ENCODE peak calls at places on chromosomes 6 and 20, in four cellular contexts. One of them, this sample, is unnamed.
A peak's percentile ranks its signal among the peaks of the same experiment; 100 is the strongest.

GRCh38 chr6:33590531-33591198 is 10.6 kb upstream of the BAK1 start:
- DNase-seq in NCI-H1694: no peak
- DNase-seq in DMS153: no peak
- DNase-seq in activated T-cell treated with anti-CD3 and anti-CD28 coated beads, Interleukin-2, amount 50 U/mL, for 72 hours: no peak
- DNase-seq in this sample: no peak

GRCh38 chr20:63016514-63017075 is 9.8 kb upstream of the BHLHE23 start:
- DNase-seq in NCI-H1694: no peak
- DNase-seq in DMS153: no peak
- DNase-seq in activated T-cell treated with anti-CD3 and anti-CD28 coated beads, Interleukin-2, amount 50 U/mL, for 72 hours: no peak
- DNase-seq in this sample: no peak

GRCh38 chr20:62739581-62740285 is 31.1 kb downstream of the NTSR1 start:
- DNase-seq in NCI-H1694: peak; percentile 54
- DNase-seq in DMS153: peak; percentile 33
- DNase-seq in activated T-cell treated with anti-CD3 and anti-CD28 coated beads, Interleukin-2, amount 50 U/mL, for 72 hours: peak; percentile 41
- DNase-seq in this sample: no peak

GRCh38 chr6:24313477-24314141 is 44.2 kb downstream of the DCDC2 start:
- DNase-seq in NCI-H1694: no peak
- DNase-seq in DMS153: no peak
- DNase-seq in activated T-cell treated with anti-CD3 and anti-CD28 coated beads, Interleukin-2, amount 50 U/mL, for 72 hours: no peak
- DNase-seq in this sample: no peak

GRCh38 chr20:62301111-62301668 is 1.6 kb upstream of the ADRM1 start:
- DNase-seq in NCI-H1694: no peak
- DNase-seq in DMS153: no peak
- DNase-seq in activated T-cell treated with anti-CD3 and anti-CD28 coated beads, Interleukin-2, amount 50 U/mL, for 72 hours: no peak
- DNase-seq in this sample: no peak

GRCh38 chr6:30880563-30881252 is 3.6 kb upstream of the DDR1 start:
- DNase-seq in NCI-H1694: no peak
- DNase-seq in DMS153: no peak
- DNase-seq in activated T-cell treated with anti-CD3 and anti-CD28 coated beads, Interleukin-2, amount 50 U/mL, for 72 hours: no peak
- DNase-seq in this sample: no peak

GRCh38 chr20:57658447-57659130 is 38.4 kb upstream of the ZBP1 start:
- DNase-seq in NCI-H1694: no peak
- DNase-seq in DMS153: no peak
- DNase-seq in activated T-cell treated with anti-CD3 and anti-CD28 coated beads, Interleukin-2, amount 50 U/mL, for 72 hours: no peak
- DNase-seq in this sample: no peak

GRCh38 chr6:142946924-142947701 is 2.1 kb upstream of the HIVEP2 start:
- DNase-seq in NCI-H1694: no peak
- DNase-seq in DMS153: no peak
- DNase-seq in activated T-cell treated with anti-CD3 and anti-CD28 coated beads, Interleukin-2, amount 50 U/mL, for 72 hours: peak; percentile 78
- DNase-seq in this sample: no peak

GRCh38 chr6:23222724-23223123 is 653.4 kb downstream of the HDGFL1 start:
- DNase-seq in NCI-H1694: no peak
- DNase-seq in DMS153: no peak
- DNase-seq in activated T-cell treated with anti-CD3 and anti-CD28 coated beads, Interleukin-2, amount 50 U/mL, for 72 hours: no peak
- DNase-seq in this sample: no peak

GRCh38 chr6:104940881-104941693 is 15.8 kb upstream of the LIN28B start:
- DNase-seq in NCI-H1694: no peak
- DNase-seq in DMS153: no peak
- DNase-seq in activated T-cell treated with anti-CD3 and anti-CD28 coated beads, Interleukin-2, amount 50 U/mL, for 72 hours: peak; percentile 57
- DNase-seq in this sample: no peak

GRCh38 chr6:124052120-124052519 is 248.5 kb downstream of the NKAIN2 start:
- DNase-seq in NCI-H1694: no peak
- DNase-seq in DMS153: no peak
- DNase-seq in activated T-cell treated with anti-CD3 and anti-CD28 coated beads, Interleukin-2, amount 50 U/mL, for 72 hours: no peak
- DNase-seq in this sample: no peak

GRCh38 chr6:63521475-63522210 is 50.6 kb upstream of the LOC128125822 start:
- DNase-seq in NCI-H1694: no peak
- DNase-seq in DMS153: no peak
- DNase-seq in activated T-cell treated with anti-CD3 and anti-CD28 coated beads, Interleukin-2, amount 50 U/mL, for 72 hours: no peak
- DNase-seq in this sample: no peak

GRCh38 chr20:63955281-63955845 is 853 bp downstream of the UCKL1 start:
- DNase-seq in NCI-H1694: no peak
- DNase-seq in DMS153: no peak
- DNase-seq in activated T-cell treated with anti-CD3 and anti-CD28 coated beads, Interleukin-2, amount 50 U/mL, for 72 hours: peak; percentile 55
- DNase-seq in this sample: peak; percentile 51

GRCh38 chr6:152112503-152113261 is 305.2 kb downstream of the ESR1 start:
- DNase-seq in NCI-H1694: no peak
- DNase-seq in DMS153: peak; percentile 73
- DNase-seq in activated T-cell treated with anti-CD3 and anti-CD28 coated beads, Interleukin-2, amount 50 U/mL, for 72 hours: no peak
- DNase-seq in this sample: no peak

GRCh38 chr6:22025468-22026159 is 271.2 kb downstream of the PRL start:
- DNase-seq in NCI-H1694: no peak
- DNase-seq in DMS153: peak; percentile 37
- DNase-seq in activated T-cell treated with anti-CD3 and anti-CD28 coated beads, Interleukin-2, amount 50 U/mL, for 72 hours: peak; percentile 14
- DNase-seq in this sample: no peak

GRCh38 chr6:41986339-41986738 is 44.7 kb upstream of the CCND3 start:
- DNase-seq in NCI-H1694: no peak
- DNase-seq in DMS153: no peak
- DNase-seq in activated T-cell treated with anti-CD3 and anti-CD28 coated beads, Interleukin-2, amount 50 U/mL, for 72 hours: no peak
- DNase-seq in this sample: no peak

GRCh38 chr6:26441977-26442376 is 1.7 kb downstream of the BTN3A3 start:
- DNase-seq in NCI-H1694: no peak
- DNase-seq in DMS153: no peak
- DNase-seq in activated T-cell treated with anti-CD3 and anti-CD28 coated beads, Interleukin-2, amount 50 U/mL, for 72 hours: no peak
- DNase-seq in this sample: no peak

GRCh38 chr6:90370493-90370959 is 73.9 kb upstream of the BACH2 start:
- DNase-seq in NCI-H1694: no peak
- DNase-seq in DMS153: no peak
- DNase-seq in activated T-cell treated with anti-CD3 and anti-CD28 coated beads, Interleukin-2, amount 50 U/mL, for 72 hours: peak; percentile 14
- DNase-seq in this sample: no peak

GRCh38 chr6:119077643-119078448 is 618 bp downstream of the FAM184A start:
- DNase-seq in NCI-H1694: no peak
- DNase-seq in DMS153: no peak
- DNase-seq in activated T-cell treated with anti-CD3 and anti-CD28 coated beads, Interleukin-2, amount 50 U/mL, for 72 hours: peak; percentile 65
- DNase-seq in this sample: peak; percentile 9

GRCh38 chr6:13299403-13299821 is 28.9 kb downstream of the TBC1D7 start:
- DNase-seq in NCI-H1694: no peak
- DNase-seq in DMS153: no peak
- DNase-seq in activated T-cell treated with anti-CD3 and anti-CD28 coated beads, Interleukin-2, amount 50 U/mL, for 72 hours: no peak
- DNase-seq in this sample: no peak

GRCh38 chr6:127111526-127111925 is 6.9 kb upstream of the RSPO3 start:
- DNase-seq in NCI-H1694: no peak
- DNase-seq in DMS153: no peak
- DNase-seq in activated T-cell treated with anti-CD3 and anti-CD28 coated beads, Interleukin-2, amount 50 U/mL, for 72 hours: no peak
- DNase-seq in this sample: no peak

GRCh38 chr6:44472250-44472945 is 84.9 kb downstream of the CDC5L start:
- DNase-seq in NCI-H1694: no peak
- DNase-seq in DMS153: no peak
- DNase-seq in activated T-cell treated with anti-CD3 and anti-CD28 coated beads, Interleukin-2, amount 50 U/mL, for 72 hours: no peak
- DNase-seq in this sample: no peak

GRCh38 chr6:38233161-38233791 is 406.5 kb downstream of the BTBD9 start:
- DNase-seq in NCI-H1694: no peak
- DNase-seq in DMS153: no peak
- DNase-seq in activated T-cell treated with anti-CD3 and anti-CD28 coated beads, Interleukin-2, amount 50 U/mL, for 72 hours: no peak
- DNase-seq in this sample: no peak

GRCh38 chr20:53245581-53245980 is 273.4 kb downstream of the TSHZ2 start:
- DNase-seq in NCI-H1694: no peak
- DNase-seq in DMS153: peak; percentile 31
- DNase-seq in activated T-cell treated with anti-CD3 and anti-CD28 coated beads, Interleukin-2, amount 50 U/mL, for 72 hours: no peak
- DNase-seq in this sample: no peak

GRCh38 chr20:35515949-35516645 is 13.4 kb downstream of the C20orf173 start:
- DNase-seq in NCI-H1694: no peak
- DNase-seq in DMS153: no peak
- DNase-seq in activated T-cell treated with anti-CD3 and anti-CD28 coated beads, Interleukin-2, amount 50 U/mL, for 72 hours: no peak
- DNase-seq in this sample: no peak

GRCh38 chr6:30752164-30752927 is 8.0 kb upstream of the IER3 start:
- DNase-seq in NCI-H1694: no peak
- DNase-seq in DMS153: peak; percentile 24
- DNase-seq in activated T-cell treated with anti-CD3 and anti-CD28 coated beads, Interleukin-2, amount 50 U/mL, for 72 hours: no peak
- DNase-seq in this sample: no peak

GRCh38 chr6:158161566-158162254 is 6.4 kb downstream of the SERAC1 start:
- DNase-seq in NCI-H1694: no peak
- DNase-seq in DMS153: no peak
- DNase-seq in activated T-cell treated with anti-CD3 and anti-CD28 coated beads, Interleukin-2, amount 50 U/mL, for 72 hours: no peak
- DNase-seq in this sample: no peak

GRCh38 chr20:59025086-59025485 is 5.9 kb downstream of the TUBB1 start:
- DNase-seq in NCI-H1694: no peak
- DNase-seq in DMS153: no peak
- DNase-seq in activated T-cell treated with anti-CD3 and anti-CD28 coated beads, Interleukin-2, amount 50 U/mL, for 72 hours: no peak
- DNase-seq in this sample: no peak

GRCh38 chr20:50259705-50260479 is 69.3 kb downstream of the CEBPB start:
- DNase-seq in NCI-H1694: no peak
- DNase-seq in DMS153: peak; percentile 28
- DNase-seq in activated T-cell treated with anti-CD3 and anti-CD28 coated beads, Interleukin-2, amount 50 U/mL, for 72 hours: no peak
- DNase-seq in this sample: no peak

GRCh38 chr20:60011512-60012507 is 53.6 kb downstream of the CDH26 start:
- DNase-seq in NCI-H1694: no peak
- DNase-seq in DMS153: peak; percentile 81
- DNase-seq in activated T-cell treated with anti-CD3 and anti-CD28 coated beads, Interleukin-2, amount 50 U/mL, for 72 hours: no peak
- DNase-seq in this sample: peak; percentile 73

GRCh38 chr6:78502386-78502887 is 364.9 kb upstream of the IRAK1BP1 start:
- DNase-seq in NCI-H1694: no peak
- DNase-seq in DMS153: no peak
- DNase-seq in activated T-cell treated with anti-CD3 and anti-CD28 coated beads, Interleukin-2, amount 50 U/mL, for 72 hours: no peak
- DNase-seq in this sample: no peak

GRCh38 chr6:157411368-157411767 is 30.4 kb downstream of the ZDHHC14 start:
- DNase-seq in NCI-H1694: no peak
- DNase-seq in DMS153: no peak
- DNase-seq in activated T-cell treated with anti-CD3 and anti-CD28 coated beads, Interleukin-2, amount 50 U/mL, for 72 hours: no peak
- DNase-seq in this sample: no peak

GRCh38 chr6:27758471-27758870 is 153.7 kb downstream of the OR2B2 start:
- DNase-seq in NCI-H1694: no peak
- DNase-seq in DMS153: no peak
- DNase-seq in activated T-cell treated with anti-CD3 and anti-CD28 coated beads, Interleukin-2, amount 50 U/mL, for 72 hours: no peak
- DNase-seq in this sample: no peak

GRCh38 chr6:2134559-2134958 is 110.8 kb downstream of the GMDS start:
- DNase-seq in NCI-H1694: no peak
- DNase-seq in DMS153: no peak
- DNase-seq in activated T-cell treated with anti-CD3 and anti-CD28 coated beads, Interleukin-2, amount 50 U/mL, for 72 hours: no peak
- DNase-seq in this sample: no peak

GRCh38 chr6:121733216-121733615 is 297.8 kb downstream of the GJA1 start:
- DNase-seq in NCI-H1694: no peak
- DNase-seq in DMS153: no peak
- DNase-seq in activated T-cell treated with anti-CD3 and anti-CD28 coated beads, Interleukin-2, amount 50 U/mL, for 72 hours: no peak
- DNase-seq in this sample: no peak

GRCh38 chr20:1907586-1907985 is 12.4 kb downstream of the SIRPA start:
- DNase-seq in NCI-H1694: no peak
- DNase-seq in DMS153: no peak
- DNase-seq in activated T-cell treated with anti-CD3 and anti-CD28 coated beads, Interleukin-2, amount 50 U/mL, for 72 hours: no peak
- DNase-seq in this sample: no peak

GRCh38 chr6:34610819-34611477 is 54.8 kb upstream of the SPDEF start:
- DNase-seq in NCI-H1694: no peak
- DNase-seq in DMS153: no peak
- DNase-seq in activated T-cell treated with anti-CD3 and anti-CD28 coated beads, Interleukin-2, amount 50 U/mL, for 72 hours: no peak
- DNase-seq in this sample: no peak

GRCh38 chr20:40588891-40589290 is 100.1 kb downstream of the MAFB start:
- DNase-seq in NCI-H1694: no peak
- DNase-seq in DMS153: no peak
- DNase-seq in activated T-cell treated with anti-CD3 and anti-CD28 coated beads, Interleukin-2, amount 50 U/mL, for 72 hours: no peak
- DNase-seq in this sample: no peak

GRCh38 chr20:9955646-9956045 is 79.1 kb upstream of the ANKEF1 start:
- DNase-seq in NCI-H1694: no peak
- DNase-seq in DMS153: no peak
- DNase-seq in activated T-cell treated with anti-CD3 and anti-CD28 coated beads, Interleukin-2, amount 50 U/mL, for 72 hours: no peak
- DNase-seq in this sample: no peak

This sample was measured in NCI-H1436.